ENCODE peak calls at places on chromosomes 6 and 20, in eight cellular contexts. L is transverse colon, P is breast epithelium, N is HCT116, G is vagina, U is sigmoid colon, H is GM23338, X is endothelial cell of umbilical vein. K is an unnamed sample.

GRCh38 chr20:13821876-13822275 is 37.0 kb downstream of the NDUFAF5 start:
- DNase-seq in L (no peak), P (no peak), N (no peak), G (no peak), U (no peak), H (no peak), X (no peak), K (no peak)

GRCh38 chr6:46790359-46790874 is 2.8 kb upstream of the MEP1A start:
- DNase-seq in L (no peak), P (no peak), N (no peak), G (no peak), U (no peak), H (no peak), X (no peak), K (no peak)

GRCh38 chr20:8647868-8648495 is 420.9 kb upstream of the PLCB4 start:
- DNase-seq in L (peak; percentile 7), P (no peak), N (no peak), G (no peak), U (peak; percentile 82), H (no peak), X (no peak), K (no peak)

GRCh38 chr6:151891524-151891923 is 84.0 kb downstream of the ESR1 start:
- DNase-seq in L (no peak), P (no peak), N (no peak), G (no peak), U (no peak), H (no peak), X (peak; percentile 96), K (no peak)

GRCh38 chr6:33079575-33079974 is 3.8 kb downstream of the HLA-DPB1 start:
- DNase-seq in L (no peak), P (no peak), N (no peak), G (no peak), U (no peak), H (no peak), X (no peak), K (no peak)

GRCh38 chr6:128597004-128597403 is 76.6 kb upstream of the PTPRK start:
- DNase-seq in L (no peak), P (no peak), N (no peak), G (no peak), U (no peak), H (no peak), X (no peak), K (no peak)

GRCh38 chr6:143323729-143324465 is 126.6 kb downstream of the ADAT2 start:
- DNase-seq in L (no peak), P (no peak), N (no peak), G (no peak), U (no peak), H (no peak), X (no peak), K (no peak)

GRCh38 chr6:139904572-139904971 is 530.1 kb upstream of the CITED2 start:
- DNase-seq in L (no peak), P (no peak), N (no peak), G (no peak), U (no peak), H (no peak), X (no peak), K (no peak)

GRCh38 chr6:45923831-45924391 is 91.7 kb downstream of the CLIC5 start:
- DNase-seq in L (no peak), P (no peak), N (no peak), G (no peak), U (no peak), H (no peak), X (no peak), K (no peak)

GRCh38 chr6:13813621-13814175 is 659 bp downstream of the MCUR1 start:
- DNase-seq in L (peak; percentile 77), P (peak; percentile 63), N (peak; percentile 37), G (no peak), U (peak; percentile 79), H (peak; percentile 97), X (peak; percentile 75), K (peak; percentile 58)

GRCh38 chr6:134678436-134678889 is 271.4 kb downstream of the ALDH8A1 start:
- DNase-seq in L (peak; percentile 86), P (no peak), N (no peak), G (no peak), U (no peak), H (no peak), X (peak; percentile 59), K (peak; percentile 94)

GRCh38 chr6:146890644-146891434 is 292.1 kb downstream of the ADGB start:
- DNase-seq in L (no peak), P (no peak), N (no peak), G (no peak), U (no peak), H (peak; percentile 22), X (no peak), K (no peak)

GRCh38 chr6:54244430-54244829 is 63.8 kb upstream of the TINAG start:
- DNase-seq in L (no peak), P (no peak), N (peak; percentile 23), G (no peak), U (no peak), H (peak; percentile 60), X (peak; percentile 59), K (no peak)

GRCh38 chr6:78511019-78511418 is 356.3 kb upstream of the IRAK1BP1 start:
- DNase-seq in L (no peak), P (no peak), N (no peak), G (no peak), U (no peak), H (no peak), X (no peak), K (no peak)

GRCh38 chr6:402901-403658 is 11.5 kb downstream of the IRF4 start:
- DNase-seq in L (no peak), P (no peak), N (no peak), G (no peak), U (no peak), H (no peak), X (no peak), K (no peak)

GRCh38 chr6:105449756-105450390 is 47.0 kb upstream of the PREP start:
- DNase-seq in L (no peak), P (no peak), N (no peak), G (no peak), U (no peak), H (no peak), X (no peak), K (no peak)

GRCh38 chr6:109747216-109747615 is 56.1 kb downstream of the FIG4 start:
- DNase-seq in L (no peak), P (no peak), N (no peak), G (no peak), U (no peak), H (no peak), X (no peak), K (no peak)
- TF ChIP-seq POLR2AphosphoS5 in L (no peak), P (no peak), N (no peak), G (no peak), U (no peak), H (no peak), X (no peak), K (no peak)

DNA sequence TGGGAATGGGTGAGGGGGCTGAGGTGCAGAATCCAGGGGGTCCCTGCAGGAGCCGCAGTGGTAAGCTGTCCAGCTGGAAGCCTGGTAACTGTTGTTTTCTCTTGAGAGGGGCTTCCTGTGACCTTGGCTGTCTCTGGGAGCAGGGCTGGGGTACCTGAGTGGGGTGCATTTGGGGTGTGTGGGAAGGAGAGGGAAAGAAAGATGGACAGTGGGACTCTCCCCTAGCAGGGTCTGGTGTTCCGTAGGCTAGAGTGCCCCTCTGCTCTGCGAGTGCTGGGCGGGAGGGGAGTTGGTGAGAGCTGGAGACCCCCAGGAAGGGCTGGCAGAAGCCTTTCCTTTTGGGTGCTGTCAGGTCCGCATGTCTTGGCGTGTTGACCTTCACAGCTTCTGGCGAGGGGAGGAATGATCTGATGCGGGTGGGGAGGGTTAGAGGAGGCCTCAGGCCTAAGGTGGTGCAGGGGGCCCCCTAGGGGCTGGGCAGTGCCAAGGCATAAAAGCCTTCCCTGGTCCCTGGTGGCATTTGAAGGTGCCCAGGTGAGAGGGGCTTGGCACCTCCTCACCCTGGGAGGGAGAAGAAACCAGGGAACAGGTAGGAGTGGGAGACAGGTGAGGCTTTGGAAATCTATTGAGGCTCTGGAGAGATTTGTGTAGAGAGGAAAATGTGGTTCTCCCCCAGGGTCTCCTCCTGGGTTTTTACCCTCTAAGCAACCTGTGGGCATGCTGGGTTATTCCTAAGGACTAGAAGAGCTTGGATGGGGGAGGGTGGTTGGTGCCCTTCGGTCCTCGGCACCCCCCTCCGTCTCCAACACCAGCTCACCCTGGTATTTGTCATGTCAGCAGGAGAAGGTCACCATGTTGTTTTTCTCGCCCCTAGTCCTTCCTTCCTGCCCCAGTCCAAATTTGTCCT is 3.3 kb downstream of the VEGFA start:
- DNase-seq in L (peak; percentile 82), P (no peak), N (peak; percentile 44), G (no peak), U (peak; percentile 75), H (peak; percentile 80), X (peak; percentile 37), K (peak; percentile 76)
- H3K4me1 ChIP-seq in L (peaks cover 59% of the 10 kb centered on the region), P (no peaks in the 10 kb centered on the region), N (peaks cover 50% of the 10 kb centered on the region), G (peaks cover 51% of the 10 kb centered on the region), U (peaks cover 56% of the 10 kb centered on the region), H (peaks cover 35% of the 10 kb centered on the region), X (peaks cover 19% of the 10 kb centered on the region), K (peaks cover 80% of the 10 kb centered on the region)

GRCh38 chr20:41818991-41819390 is 200.8 kb upstream of the CHD6 start:
- DNase-seq in L (no peak), P (no peak), N (no peak), G (no peak), U (no peak), H (no peak), X (no peak), K (no peak)
- TF ChIP-seq POLR2AphosphoS5 in L (no peak), P (no peak), N (no peak), G (no peak), U (no peak), H (no peak), X (no peak), K (no peak)

GRCh38 chr6:119334535-119335264 is 14.9 kb downstream of the MAN1A1 start:
- DNase-seq in L (no peak), P (no peak), N (no peak), G (no peak), U (no peak), H (no peak), X (peak; percentile 72), K (no peak)

GRCh38 chr6:119333707-119334295 is 15.8 kb downstream of the MAN1A1 start:
- DNase-seq in L (no peak), P (no peak), N (no peak), G (no peak), U (no peak), H (peak; percentile 65), X (no peak), K (no peak)

GRCh38 chr6:119331676-119332286 is 17.8 kb downstream of the MAN1A1 start:
- DNase-seq in L (no peak), P (no peak), N (no peak), G (no peak), U (no peak), H (no peak), X (no peak), K (no peak)

GRCh38 chr6:119330520-119330919 is 19.0 kb downstream of the MAN1A1 start:
- DNase-seq in L (no peak), P (no peak), N (no peak), G (no peak), U (no peak), H (no peak), X (no peak), K (no peak)

DNA sequence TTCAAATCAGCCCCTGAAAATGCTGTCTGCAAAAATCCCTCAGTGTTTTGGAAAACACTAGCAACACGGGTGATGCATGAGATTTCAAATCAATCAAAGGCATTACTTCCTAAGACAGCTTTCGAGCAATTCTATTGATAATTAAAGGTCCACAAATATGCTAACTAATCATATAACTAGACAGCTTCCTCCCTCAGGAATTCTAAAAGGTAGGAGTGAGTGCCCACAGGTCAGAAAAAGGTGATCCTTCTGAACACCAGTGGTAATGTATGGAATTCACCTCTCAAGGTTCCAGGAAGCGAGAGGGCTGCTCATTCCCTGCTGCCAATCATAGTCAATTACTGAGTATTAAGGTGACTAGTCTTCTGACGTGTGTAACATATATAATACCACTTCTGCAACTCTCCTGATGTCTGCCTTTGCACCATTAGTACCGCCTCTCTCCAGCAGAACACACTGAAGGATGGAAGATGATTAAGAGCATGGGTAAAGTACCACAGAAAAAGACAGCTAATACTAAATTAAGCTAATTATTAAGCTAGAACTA is 16.4 kb downstream of the MAN1A1 start:
- DNase-seq in L (no peak), P (no peak), N (no peak), G (no peak), U (no peak), H (no peak), X (no peak), K (no peak)
- H3K4me1 ChIP-seq in L (peaks cover 29% of the 10 kb centered on the region), P (no peaks in the 10 kb centered on the region), N (peaks cover 8% of the 10 kb centered on the region), G (peaks cover 50% of the 10 kb centered on the region), U (peaks cover 60% of the 10 kb centered on the region), H (peaks cover 17% of the 10 kb centered on the region), X (peaks cover 15% of the 10 kb centered on the region), K (peaks cover 54% of the 10 kb centered on the region)